ENCODE peak calls at places on chromosomes 12 and 14, in five cellular contexts. X, I, P, W and B are unnamed samples.

GRCh38 chr14:106802413-106803364 is 1276.3 kb downstream of the TMEM121 start:
- DNase-seq in X (no peak), I (no peak), P (peak), W (no peak), B (peak)

GRCh38 chr14:89240414-89240813 is 176.6 kb downstream of the FOXN3 start:
- DNase-seq in X (no peak), I (no peak), P (no peak), W (no peak), B (no peak)

GRCh38 chr12:18492372-18493025 is 231.2 kb downstream of the PIK3C2G start:
- DNase-seq in X (no peak), I (no peak), P (no peak), W (no peak), B (no peak)

GRCh38 chr14:68616255-68616902 is 176.5 kb downstream of the ZFP36L1 start:
- DNase-seq in X (no peak), I (peak), P (no peak), W (no peak), B (no peak)

GRCh38 chr12:1851126-1851791 is 30.9 kb downstream of the LRTM2 start:
- DNase-seq in X (no peak), I (no peak), P (no peak), W (no peak), B (no peak)

GRCh38 chr14:72948481-72949138 is 22.3 kb downstream of the DCAF4 start:
- DNase-seq in X (no peak), I (peak), P (peak), W (peak), B (peak)

GRCh38 chr14:37834275-37834674 is 238.8 kb downstream of the TTC6 start:
- DNase-seq in X (no peak), I (no peak), P (no peak), W (no peak), B (no peak)

GRCh38 chr12:52604859-52605258 is 3.6 kb upstream of the KRT72 start:
- DNase-seq in X (no peak), I (no peak), P (no peak), W (peak), B (no peak)

GRCh38 chr12:110270125-110270962 is 10.7 kb upstream of the ATP2A2 start:
- DNase-seq in X (no peak), I (no peak), P (peak), W (peak), B (peak)

GRCh38 chr14:28767851-28768548 is 1.4 kb downstream of the FOXG1 start:
- DNase-seq in X (no peak), I (no peak), P (no peak), W (peak), B (no peak)

GRCh38 chr12:98154850-98155249 is 360.5 kb upstream of the TMPO start:
- DNase-seq in X (peak), I (peak), P (peak), W (no peak), B (peak)

GRCh38 chr12:22334696-22335290 is at the start of gene ST8SIA1:
- DNase-seq in X (no peak), I (no peak), P (peak), W (no peak), B (peak)

GRCh38 chr14:72023128-72024042 is 91.2 kb downstream of the RGS6 start:
- DNase-seq in X (no peak), I (peak), P (no peak), W (no peak), B (no peak)

GRCh38 chr12:109723311-109723791 is 9.7 kb downstream of the FAM222A start:
- DNase-seq in X (no peak), I (no peak), P (peak), W (no peak), B (no peak)

GRCh38 chr14:99601301-99601945 is 2.6 kb downstream of the CCDC85C start:
- DNase-seq in X (no peak), I (no peak), P (no peak), W (no peak), B (no peak)

GRCh38 chr12:129101404-129101803 is 248.1 kb downstream of the GLT1D1 start:
- DNase-seq in X (no peak), I (no peak), P (no peak), W (no peak), B (no peak)

GRCh38 chr14:79601579-79601978 is 609.7 kb downstream of the DIO2 start:
- DNase-seq in X (no peak), I (no peak), P (no peak), W (no peak), B (no peak)

GRCh38 chr12:25162866-25163265 is 32.1 kb downstream of the DNAI7 start:
- DNase-seq in X (no peak), I (no peak), P (no peak), W (no peak), B (no peak)

GRCh38 chr14:61569783-61570182 is 125.5 kb upstream of the HIF1A start:
- DNase-seq in X (no peak), I (no peak), P (no peak), W (no peak), B (no peak)

GRCh38 chr14:101721951-101722661 is 39.4 kb upstream of the PPP2R5C start:
- DNase-seq in X (no peak), I (no peak), P (no peak), W (no peak), B (peak)

GRCh38 chr12:69392146-69392928 is 32.8 kb downstream of the YEATS4 start:
- DNase-seq in X (no peak), I (no peak), P (no peak), W (no peak), B (no peak)

GRCh38 chr12:20369164-20370000 is 1.0 kb downstream of the PDE3A start:
- DNase-seq in X (peak), I (no peak), P (peak), W (no peak), B (no peak)

GRCh38 chr14:55057919-55058318 is 6.5 kb downstream of the MAPK1IP1L start:
- DNase-seq in X (no peak), I (no peak), P (no peak), W (no peak), B (no peak)

GRCh38 chr12:57213763-57214397 is 2.7 kb upstream of the NXPH4 start:
- DNase-seq in X (no peak), I (no peak), P (no peak), W (no peak), B (peak)

GRCh38 chr12:5096241-5096880 is 52.7 kb downstream of the KCNA5 start:
- DNase-seq in X (no peak), I (peak), P (peak), W (no peak), B (peak)

GRCh38 chr14:103518416-103519042 is 4.1 kb downstream of the CKB start:
- DNase-seq in X (no peak), I (no peak), P (peak), W (peak), B (peak)

GRCh38 chr14:27371209-27371608 is 773.4 kb upstream of the NOVA1 start:
- DNase-seq in X (no peak), I (no peak), P (no peak), W (no peak), B (no peak)

GRCh38 chr12:51905507-51906438 is 1.5 kb upstream of the ACVRL1 start:
- DNase-seq in X (no peak), I (no peak), P (peak), W (peak), B (no peak)

GRCh38 chr12:4277205-4277543 is 3.6 kb downstream of the CCND2 start:
- DNase-seq in X (no peak), I (no peak), P (no peak), W (no peak), B (no peak)

GRCh38 chr14:45070215-45070614 is 13.7 kb upstream of the PRPF39 start:
- DNase-seq in X (no peak), I (no peak), P (no peak), W (no peak), B (no peak)

GRCh38 chr14:77276295-77276935 is 5.4 kb upstream of the NGB start:
- DNase-seq in X (no peak), I (no peak), P (no peak), W (no peak), B (no peak)

GRCh38 chr12:104524433-104524832 is 67.7 kb downstream of the CHST11 start:
- DNase-seq in X (no peak), I (no peak), P (no peak), W (no peak), B (no peak)
- TF ChIP-seq JUND in X (no peak), I (no peak), P (no peak), W (no peak), B (no peak)

GRCh38 chr12:103303484-103303883 is 192.3 kb downstream of the C12orf42 start:
- DNase-seq in X (no peak), I (no peak), P (no peak), W (no peak), B (no peak)

GRCh38 chr12:103301642-103302620 is 193.8 kb downstream of the C12orf42 start:
- DNase-seq in X (peak), I (no peak), P (peak), W (no peak), B (no peak)
- TF ChIP-seq JUND in X (no peak), I (no peak), P (no peak), W (no peak), B (no peak)

DNA sequence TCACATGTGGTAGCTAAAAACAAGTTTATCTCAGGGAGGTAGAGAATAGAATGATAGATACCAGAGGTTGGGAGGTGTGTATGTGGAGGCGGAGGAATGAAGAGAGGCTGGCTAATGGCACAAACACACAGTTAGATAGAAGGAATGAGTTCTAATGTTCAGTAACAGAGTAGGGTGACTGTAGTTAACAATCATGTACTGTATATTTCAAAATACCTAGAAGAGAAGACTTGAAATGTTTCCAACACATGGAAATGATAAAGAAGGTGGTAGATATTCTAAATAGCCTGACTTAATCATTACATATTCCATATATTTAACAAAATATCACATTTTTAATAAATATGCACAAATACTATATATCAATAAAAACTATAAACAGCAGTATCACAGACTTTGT is 8.9 kb upstream of the IFNG-AS1 start:
- DNase-seq in X (no peak), I (no peak), P (no peak), W (no peak), B (no peak)
- TF ChIP-seq JUND in X (no peak), I (no peak), P (no peak), W (no peak), B (no peak)

GRCh38 chr12:38155020-38155395 is 161.6 kb upstream of the ALG10B start:
- DNase-seq in X (no peak), I (no peak), P (no peak), W (no peak), B (no peak)
- TF ChIP-seq JUND in X (no peak), I (no peak), P (no peak), W (no peak), B (no peak)

GRCh38 chr14:93085916-93086315 is 29.8 kb downstream of the ITPK1 start:
- DNase-seq in X (no peak), I (no peak), P (no peak), W (no peak), B (peak)
- TF ChIP-seq JUND in X (no peak), I (no peak), P (no peak), W (no peak), B (no peak)

GRCh38 chr12:28065889-28066630 is 93.5 kb upstream of the PTHLH start:
- DNase-seq in X (no peak), I (no peak), P (no peak), W (no peak), B (no peak)
- TF ChIP-seq JUND in X (no peak), I (no peak), P (no peak), W (no peak), B (no peak)